ENCODE peak calls at places on chromosomes 3 and 15, in six cellular contexts. I is body of pancreas, Q is cardiac muscle cell, X is fibroblast of lung, J is brain microvascular endothelial cell, R is astrocyte. Z is an unnamed sample.

GRCh38 chr15:79283252-79284048 is 928 bp downstream of the ANKRD34C start:
- DNase-seq in I (peak; percentile 38), Q (peak; percentile 57), X (peak; percentile 46), J (peak; percentile 18), R (peak; percentile 24), Z (peak; percentile 74)

GRCh38 chr3:33315826-33316225 is 38.6 kb downstream of the FBXL2 start:
- DNase-seq in I (no peak), Q (peak; percentile 65), X (peak; percentile 79), J (peak; percentile 14), R (peak; percentile 73), Z (no peak)

GRCh38 chr3:170062068-170062467 is 24.3 kb downstream of the GPR160 start:
- DNase-seq in I (no peak), Q (no peak), X (no peak), J (no peak), R (no peak), Z (no peak)

GRCh38 chr3:85710490-85710889 is 751.7 kb downstream of the CADM2 start:
- DNase-seq in I (no peak), Q (no peak), X (peak; percentile 40), J (no peak), R (peak; percentile 6), Z (no peak)

GRCh38 chr3:74546426-74546825 is 68.0 kb downstream of the CNTN3 start:
- DNase-seq in I (no peak), Q (peak; percentile 38), X (peak; percentile 48), J (no peak), R (peak; percentile 28), Z (peak; percentile 17)

GRCh38 chr15:64634576-64635485 is 140.6 kb downstream of the RBPMS2 start:
- DNase-seq in I (no peak), Q (peak; percentile 53), X (peak; percentile 51), J (peak; percentile 52), R (peak; percentile 45), Z (no peak)

GRCh38 chr3:60609446-60609845 is 641.8 kb downstream of the FHIT start:
- DNase-seq in I (no peak), Q (no peak), X (peak; percentile 72), J (peak; percentile 61), R (peak; percentile 55), Z (peak; percentile 60)

GRCh38 chr3:129558772-129559564 is 16.0 kb downstream of the H1-8 start:
- DNase-seq in I (no peak), Q (peak; percentile 77), X (peak; percentile 79), J (no peak), R (peak; percentile 59), Z (no peak)

GRCh38 chr3:24145981-24146822 is 201.1 kb downstream of the NR1D2 start:
- DNase-seq in I (no peak), Q (peak; percentile 92), X (peak; percentile 90), J (peak; percentile 90), R (peak; percentile 86), Z (peak; percentile 99)

GRCh38 chr15:72339777-72340177 is 19.8 kb upstream of the CELF6 start:
- DNase-seq in I (no peak), Q (peak; percentile 92), X (peak; percentile 86), J (peak; percentile 82), R (peak; percentile 82), Z (no peak)

GRCh38 chr15:25022233-25022632 is 67.4 kb downstream of the SNRPN start:
- DNase-seq in I (no peak), Q (peak; percentile 56), X (peak; percentile 75), J (peak; percentile 24), R (peak; percentile 69), Z (no peak)

GRCh38 chr3:107068980-107069379 is 308.3 kb upstream of the CCDC54 start:
- DNase-seq in I (no peak), Q (peak; percentile 93), X (peak; percentile 89), J (peak; percentile 73), R (peak; percentile 85), Z (no peak)

GRCh38 chr15:48282186-48282585 is 49.0 kb upstream of the DUT start:
- DNase-seq in I (no peak), Q (peak; percentile 46), X (peak; percentile 39), J (no peak), R (peak; percentile 32), Z (no peak)

GRCh38 chr3:150376001-150376848 is 31.9 kb upstream of the TSC22D2 start:
- DNase-seq in I (peak; percentile 27), Q (peak; percentile 80), X (no peak), J (no peak), R (no peak), Z (no peak)

GRCh38 chr3:188133219-188133618 is 20.7 kb upstream of the LPP start:
- DNase-seq in I (no peak), Q (peak; percentile 67), X (peak; percentile 91), J (peak; percentile 92), R (peak; percentile 89), Z (no peak)

GRCh38 chr3:40240921-40241320 is 68.6 kb upstream of the EIF1B start:
- DNase-seq in I (no peak), Q (no peak), X (no peak), J (no peak), R (no peak), Z (no peak)

GRCh38 chr15:90232196-90232595 is 1.5 kb downstream of the CIB1 start:
- DNase-seq in I (peak; percentile 28), Q (no peak), X (no peak), J (no peak), R (no peak), Z (no peak)
- H3K4me3 ChIP-seq in I (no peak overlapping the region), Q (no peak overlapping the region), X (no peak overlapping the region), J (peak overlapping the region; percentile 9), R (no peak overlapping the region), Z (no peak overlapping the region)

DNA sequence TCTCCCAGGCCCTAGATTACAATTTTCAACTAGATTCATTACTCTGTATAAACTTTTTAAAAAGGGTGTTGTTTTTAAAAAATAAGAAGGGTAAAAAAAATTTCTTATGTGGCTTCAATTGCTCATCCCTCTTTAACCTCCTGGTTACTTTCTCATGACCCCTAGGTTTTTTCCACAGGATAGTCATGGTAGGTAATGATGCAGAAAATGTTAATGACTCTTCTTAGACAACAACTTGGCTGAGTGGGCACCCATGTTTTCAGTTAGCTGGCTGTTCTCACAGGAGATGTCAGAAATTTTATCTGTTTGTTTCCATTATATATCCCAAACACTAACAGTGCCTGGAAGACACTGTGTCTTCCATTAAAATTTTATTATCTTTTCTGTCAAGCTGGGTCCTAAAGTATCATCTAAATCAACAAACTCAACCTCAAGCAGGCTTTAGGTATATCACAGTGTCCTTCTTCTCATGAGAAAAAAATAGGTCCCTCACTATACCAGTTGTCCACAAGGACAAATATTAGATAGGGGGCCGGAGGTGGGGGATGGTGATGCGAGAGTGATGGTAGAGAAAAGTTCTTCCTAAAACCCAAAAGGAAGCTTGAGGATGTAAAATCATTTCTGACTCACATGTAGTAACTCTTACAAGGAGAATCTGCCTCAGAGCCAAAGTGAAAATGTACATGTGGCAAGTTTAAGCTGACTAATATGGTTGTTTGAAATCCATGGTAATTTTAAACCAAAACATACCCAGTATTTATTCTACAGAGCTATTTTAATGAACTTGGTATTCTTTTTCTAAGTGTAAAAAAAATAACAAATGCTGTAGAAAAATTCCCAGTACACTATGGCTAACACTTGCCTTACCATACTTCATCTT is 43.3 kb downstream of the PLOD2 start:
- DNase-seq in I (no peak), Q (peak; percentile 62), X (peak; percentile 89), J (peak; percentile 48), R (peak; percentile 87), Z (no peak)
- H3K27ac ChIP-seq in I (no peak overlapping the region), Q (no peak overlapping the region), X (peak overlapping the region; percentile 64), J (peak overlapping the region; percentile 51), R (peak overlapping the region; percentile 85), Z (no peak overlapping the region)

DNA sequence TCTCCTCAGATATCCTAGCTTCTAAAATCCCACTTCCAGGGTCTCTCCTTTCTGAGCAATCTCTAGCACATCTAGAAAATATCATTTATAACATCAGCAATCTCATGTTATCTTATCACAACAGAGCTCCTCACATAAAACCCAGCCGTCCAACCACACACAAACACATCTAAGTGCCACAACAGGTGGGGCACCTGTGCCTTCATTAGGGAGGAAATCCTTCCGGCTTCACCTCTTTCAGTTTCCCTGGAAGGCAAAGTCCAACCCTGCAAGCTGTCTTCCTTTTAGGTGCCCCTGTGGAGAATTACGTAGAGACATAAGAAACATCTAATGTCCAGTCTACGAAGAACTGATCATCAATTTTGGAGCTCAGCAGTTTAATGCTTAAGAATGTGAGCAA is 1.6 kb downstream of the ZDHHC3 start:
- DNase-seq in I (no peak), Q (no peak), X (no peak), J (no peak), R (no peak), Z (no peak)
- H3K4me3 ChIP-seq in I (no peak overlapping the region), Q (peak overlapping the region; percentile 93), X (peak overlapping the region; percentile 89), J (peak overlapping the region; percentile 92), R (peak overlapping the region; percentile 93), Z (no peak overlapping the region)

GRCh38 chr3:148710665-148711064 is 13.0 kb downstream of the AGTR1 start:
- DNase-seq in I (no peak), Q (no peak), X (no peak), J (no peak), R (no peak), Z (no peak)
- H3K27ac ChIP-seq in I (no peak overlapping the region), Q (no peak overlapping the region), X (no peak overlapping the region), J (no peak overlapping the region), R (no peak overlapping the region), Z (no peak overlapping the region)